ENCODE peak calls at places on chromosomes 5 and 9, in five cellular contexts. N is GM12891, I is H1, Q is GM12878, F is HepG2. M is an unnamed sample.
A peak's percentile ranks its signal among the peaks of the same experiment; 100 is the strongest.

GRCh38 chr5:95273956-95274520 is 10.9 kb downstream of the MCTP1 start:
- DNase-seq in N (no peak), I (no peak), Q (no peak), F (no peak), M (no peak)

GRCh38 chr9:37639109-37639748 is 11.5 kb upstream of the FRMPD1 start:
- DNase-seq in N (no peak), I (no peak), Q (no peak), F (no peak), M (no peak)

GRCh38 chr9:101443358-101443757 is 7.8 kb upstream of the ALDOB start:
- DNase-seq in N (no peak), I (no peak), Q (no peak), F (no peak), M (no peak)

GRCh38 chr9:136840877-136841645 is 1.2 kb upstream of the AJM1 start:
- DNase-seq in N (no peak), I (peak; percentile 70), Q (no peak), F (peak; percentile 73), M (no peak)

GRCh38 chr9:27117489-27118135 is 8.6 kb downstream of the TEK start:
- DNase-seq in N (no peak), I (no peak), Q (no peak), F (peak; percentile 49), M (no peak)

GRCh38 chr5:122126177-122126701 is 3.1 kb upstream of the ZNF474 start:
- DNase-seq in N (no peak), I (no peak), Q (no peak), F (no peak), M (no peak)

GRCh38 chr5:88815048-88815789 is 67.8 kb downstream of the MEF2C start:
- DNase-seq in N (no peak), I (no peak), Q (no peak), F (no peak), M (no peak)

GRCh38 chr9:74963043-74963442 is 10.3 kb upstream of the C9orf40 start:
- DNase-seq in N (no peak), I (no peak), Q (no peak), F (no peak), M (no peak)

GRCh38 chr5:8391916-8392315 is 523.0 kb downstream of the MTRR start:
- DNase-seq in N (no peak), I (no peak), Q (no peak), F (no peak), M (no peak)

GRCh38 chr5:133930061-133930823 is 38.2 kb downstream of the C5orf15 start:
- DNase-seq in N (no peak), I (no peak), Q (no peak), F (no peak), M (no peak)

GRCh38 chr5:133425764-133426738 is 186.3 kb downstream of the FSTL4 start:
- DNase-seq in N (no peak), I (no peak), Q (no peak), F (no peak), M (no peak)

GRCh38 chr5:173556142-173557028 is 60.1 kb downstream of the BOD1 start:
- DNase-seq in N (no peak), I (no peak), Q (no peak), F (no peak), M (no peak)
- TF ChIP-seq TAF1 in N (no peak), I (no peak), Q (no peak), F (no peak), M (no peak)

GRCh38 chr5:145856285-145856818 is 16.5 kb downstream of the GRXCR2 start:
- DNase-seq in N (no peak), I (peak; percentile 81), Q (no peak), F (peak; percentile 30), M (no peak)
- TF ChIP-seq POLR2A in N (no peak), I (no peak), Q (no peak), F (no peak), M (no peak)

DNA sequence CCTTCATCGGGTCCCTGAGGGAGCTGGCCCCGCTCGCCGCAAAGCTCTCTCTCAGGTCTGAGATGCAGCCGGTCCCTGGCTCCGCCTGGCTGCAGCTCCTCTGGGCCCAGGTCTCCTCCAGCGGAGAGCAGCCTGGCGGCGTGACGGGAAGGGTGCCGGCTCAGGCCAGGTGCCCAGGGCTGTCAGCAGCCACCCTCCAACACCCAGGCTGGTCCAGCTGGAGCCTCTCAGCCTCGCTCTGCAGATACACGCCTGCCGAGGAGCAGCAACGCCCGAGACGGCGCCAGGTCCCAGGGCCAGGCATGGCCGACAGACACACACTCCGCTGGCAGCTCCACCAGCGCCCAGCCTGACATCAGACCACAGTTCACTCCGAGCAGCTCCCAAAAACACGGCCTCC is 25.6 kb downstream of the FAM163B start:
- DNase-seq in N (no peak), I (no peak), Q (no peak), F (no peak), M (no peak)
- TF ChIP-seq TAF1 in N (no peak), I (no peak), Q (no peak), F (no peak), M (no peak)

GRCh38 chr5:69331528-69332445 is 814 bp downstream of the CCDC125 start:
- DNase-seq in N (no peak), I (peak; percentile 42), Q (no peak), F (peak; percentile 86), M (no peak)
- TF ChIP-seq POLR2A in N (no peak), I (no peak), Q (no peak), F (peak; percentile 81), M (no peak)

DNA sequence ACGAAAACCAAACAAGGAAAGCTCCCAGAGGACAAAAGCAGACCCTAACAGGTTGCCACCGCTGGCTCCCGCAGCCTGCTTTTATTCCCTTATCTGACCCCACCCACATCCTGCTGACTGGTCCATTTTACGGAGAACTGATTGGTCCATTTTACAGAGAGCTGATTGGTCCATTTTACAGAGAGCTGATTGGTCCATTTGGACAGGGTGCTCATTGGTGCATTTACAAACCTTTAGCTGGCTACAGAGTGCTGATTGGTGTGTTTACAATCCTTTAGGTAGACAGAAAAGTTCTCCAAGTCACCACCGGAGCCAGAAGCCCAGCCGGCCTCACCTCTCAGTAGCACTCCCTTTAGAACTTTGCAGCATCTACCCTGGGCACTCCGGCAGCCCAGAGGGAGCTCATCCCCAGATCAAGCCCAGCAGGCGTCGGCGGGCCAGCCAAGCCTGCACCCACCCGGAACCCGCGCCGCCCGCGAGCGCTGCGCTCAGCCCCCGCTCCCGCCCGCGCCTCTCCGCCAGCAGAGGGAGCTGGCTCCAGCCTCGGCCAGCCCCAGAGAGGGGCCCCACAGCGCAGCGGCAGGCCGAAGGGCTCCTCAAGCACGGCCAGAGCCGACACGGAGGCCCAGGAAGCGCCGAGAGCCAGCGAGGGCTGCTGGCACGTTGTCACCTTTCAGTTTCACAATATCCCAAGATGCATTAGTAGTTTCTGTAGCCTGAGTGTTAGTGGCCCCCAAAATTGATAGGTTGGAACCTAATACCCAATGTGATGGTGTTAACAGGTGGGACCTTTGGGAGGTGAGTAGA is 35.3 kb upstream of the CLPTM1L start:
- DNase-seq in N (peak; percentile 54), I (peak; percentile 86), Q (no peak), F (peak; percentile 37), M (no peak)
- TF ChIP-seq TAF1 in N (no peak), I (no peak), Q (no peak), F (no peak), M (no peak)

DNA sequence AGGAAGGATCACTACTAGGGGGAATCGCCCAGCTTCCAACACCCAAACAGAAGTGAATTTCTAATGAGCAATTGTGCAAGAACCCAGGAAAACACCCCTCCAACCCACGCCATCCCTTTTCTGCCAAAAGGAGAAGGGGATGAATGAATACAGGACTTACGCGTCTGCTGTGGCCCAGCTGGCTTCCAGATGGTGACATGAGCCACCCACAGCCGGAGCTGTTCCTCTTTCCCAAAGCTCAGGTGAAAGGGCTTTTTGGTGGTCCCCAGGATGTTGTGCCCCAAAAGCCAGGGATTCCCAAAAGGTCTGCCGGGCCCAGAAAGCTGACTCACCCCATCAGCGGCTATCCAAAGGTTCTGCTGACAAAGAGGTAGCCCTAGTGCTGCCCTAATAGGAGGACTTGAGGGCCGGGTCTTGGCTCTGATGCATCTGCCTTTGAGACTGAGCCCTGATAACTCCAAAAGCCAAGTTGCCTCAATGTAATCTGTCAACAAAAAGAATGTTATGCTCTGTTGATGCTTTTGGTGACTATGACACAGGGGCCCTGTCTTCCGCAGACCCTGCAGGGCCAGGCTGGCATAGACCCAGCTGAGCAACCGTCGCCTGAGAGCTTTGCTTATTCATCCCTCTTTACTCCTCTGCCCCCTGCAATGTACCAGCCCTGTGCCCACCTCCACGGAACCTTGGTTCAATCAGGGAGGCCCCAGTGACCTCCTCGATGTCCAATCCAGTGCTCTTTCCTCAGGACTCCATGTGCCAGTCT is 14.5 kb downstream of the GSN start:
- DNase-seq in N (no peak), I (no peak), Q (no peak), F (no peak), M (no peak)
- TF ChIP-seq POLR2A in N (no peak), I (no peak), Q (no peak), F (no peak), M (no peak)

GRCh38 chr5:116084231-116084630 is 594 bp upstream of the COMMD10 start:
- DNase-seq in N (no peak), I (no peak), Q (no peak), F (no peak), M (peak; percentile 20)
- TF ChIP-seq TAF1 in N (no peak), I (no peak), Q (no peak), F (no peak), M (no peak)

DNA sequence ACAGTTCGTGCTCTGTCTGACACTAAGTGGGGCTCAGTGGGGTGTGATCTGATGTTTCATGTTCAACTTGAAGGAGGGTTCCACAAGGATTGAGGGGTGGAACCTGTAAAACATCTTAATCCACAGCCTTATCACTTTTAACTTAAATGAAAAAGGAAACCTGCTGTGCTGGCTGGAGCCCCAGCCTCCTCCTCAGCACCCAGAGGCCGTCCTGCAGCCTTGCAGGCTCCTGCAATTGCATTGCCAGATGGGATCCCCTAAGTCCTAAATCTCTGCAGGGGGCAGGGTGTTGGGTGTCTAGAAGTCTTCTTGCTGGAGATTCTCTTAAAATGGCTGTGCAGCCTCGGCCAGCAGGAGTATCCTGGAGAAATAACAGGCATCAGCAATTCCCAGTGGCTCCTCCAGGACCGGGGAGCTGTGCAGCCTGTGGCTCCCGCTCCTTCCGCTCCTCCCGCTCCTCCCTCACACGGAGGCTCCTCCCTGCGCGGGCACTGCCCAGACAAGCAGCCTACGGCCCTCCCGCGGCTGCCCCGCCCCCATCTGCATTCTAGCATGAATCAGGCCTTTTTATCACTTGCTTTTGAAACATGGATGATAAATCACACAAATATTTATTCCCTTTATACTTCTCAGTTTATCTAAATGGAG is 131.0 kb downstream of the ADAMTS16 start:
- DNase-seq in N (no peak), I (peak; percentile 81), Q (no peak), F (peak; percentile 6), M (no peak)
- TF ChIP-seq POLR2A in N (no peak), I (no peak), Q (no peak), F (no peak), M (no peak)